ENCODE peak calls at places on chromosomes 11 and 22, in ten cellular contexts. One of them, this sample, is unnamed.

GRCh38 chr11:74462009-74462408 is 5.3 kb downstream of the KCNE3 start:
- DNase-seq in HCT116: no peak
- DNase-seq in prostate gland: no peak
- DNase-seq in endothelial cell of umbilical vein: no peak
- DNase-seq in breast epithelium: no peak
- DNase-seq in GM23338: peak
- DNase-seq in sigmoid colon: peak
- DNase-seq in HepG2: peak
- DNase-seq in spleen: peak
- DNase-seq in stomach: peak
- DNase-seq in this sample: peak

GRCh38 chr11:62566247-62566646 is 7.4 kb downstream of the EEF1G start:
- DNase-seq in sigmoid colon: no peak
- DNase-seq in endothelial cell of umbilical vein: no peak
- DNase-seq in HCT116: no peak
- DNase-seq in stomach: no peak
- DNase-seq in prostate gland: no peak
- DNase-seq in spleen: peak
- DNase-seq in breast epithelium: no peak
- DNase-seq in GM23338: no peak
- DNase-seq in HepG2: no peak
- DNase-seq in this sample: no peak

GRCh38 chr11:118666331-118666730 is 13.1 kb downstream of the TREH start:
- DNase-seq in breast epithelium: no peak
- DNase-seq in stomach: no peak
- DNase-seq in HCT116: no peak
- DNase-seq in sigmoid colon: no peak
- DNase-seq in spleen: no peak
- DNase-seq in GM23338: peak
- DNase-seq in prostate gland: no peak
- DNase-seq in HepG2: no peak
- DNase-seq in endothelial cell of umbilical vein: no peak
- DNase-seq in this sample: no peak

GRCh38 chr11:119897576-119897975 is 168.6 kb upstream of the NECTIN1 start:
- DNase-seq in stomach: no peak
- DNase-seq in GM23338: no peak
- DNase-seq in breast epithelium: no peak
- DNase-seq in prostate gland: no peak
- DNase-seq in HepG2: no peak
- DNase-seq in sigmoid colon: no peak
- DNase-seq in HCT116: no peak
- DNase-seq in endothelial cell of umbilical vein: no peak
- DNase-seq in spleen: peak
- DNase-seq in this sample: no peak

GRCh38 chr11:132334769-132335280 is 964.4 kb downstream of the NTM start:
- DNase-seq in HCT116: no peak
- DNase-seq in sigmoid colon: no peak
- DNase-seq in stomach: no peak
- DNase-seq in spleen: no peak
- DNase-seq in breast epithelium: no peak
- DNase-seq in prostate gland: no peak
- DNase-seq in endothelial cell of umbilical vein: no peak
- DNase-seq in GM23338: no peak
- DNase-seq in HepG2: no peak
- DNase-seq in this sample: no peak

GRCh38 chr11:34650528-34650927 is 29.6 kb downstream of the EHF start:
- DNase-seq in spleen: no peak
- DNase-seq in sigmoid colon: no peak
- DNase-seq in breast epithelium: no peak
- DNase-seq in GM23338: no peak
- DNase-seq in endothelial cell of umbilical vein: no peak
- DNase-seq in HepG2: no peak
- DNase-seq in prostate gland: no peak
- DNase-seq in HCT116: no peak
- DNase-seq in stomach: no peak
- DNase-seq in this sample: no peak

GRCh38 chr22:44392446-44392921 is 79.7 kb upstream of the SHISAL1 start:
- DNase-seq in stomach: no peak
- DNase-seq in endothelial cell of umbilical vein: no peak
- DNase-seq in prostate gland: no peak
- DNase-seq in sigmoid colon: peak
- DNase-seq in breast epithelium: peak
- DNase-seq in spleen: peak
- DNase-seq in HepG2: no peak
- DNase-seq in HCT116: no peak
- DNase-seq in GM23338: no peak
- DNase-seq in this sample: peak

GRCh38 chr11:62030071-62030684 is 62.7 kb upstream of the FTH1 start:
- DNase-seq in breast epithelium: no peak
- DNase-seq in GM23338: peak
- DNase-seq in prostate gland: no peak
- DNase-seq in HepG2: no peak
- DNase-seq in HCT116: no peak
- DNase-seq in sigmoid colon: no peak
- DNase-seq in endothelial cell of umbilical vein: no peak
- DNase-seq in spleen: no peak
- DNase-seq in stomach: no peak
- DNase-seq in this sample: no peak

GRCh38 chr11:10695821-10696220 is 2.3 kb upstream of the IRAG1 start:
- DNase-seq in HepG2: no peak
- DNase-seq in GM23338: no peak
- DNase-seq in endothelial cell of umbilical vein: no peak
- DNase-seq in HCT116: no peak
- DNase-seq in breast epithelium: no peak
- DNase-seq in sigmoid colon: no peak
- DNase-seq in spleen: no peak
- DNase-seq in stomach: no peak
- DNase-seq in prostate gland: no peak
- DNase-seq in this sample: no peak

GRCh38 chr11:110896358-110896757 is 184.1 kb upstream of the ARHGAP20 start:
- DNase-seq in HCT116: no peak
- DNase-seq in endothelial cell of umbilical vein: no peak
- DNase-seq in sigmoid colon: no peak
- DNase-seq in HepG2: no peak
- DNase-seq in breast epithelium: no peak
- DNase-seq in GM23338: no peak
- DNase-seq in spleen: no peak
- DNase-seq in prostate gland: no peak
- DNase-seq in stomach: no peak
- DNase-seq in this sample: no peak

GRCh38 chr11:110894224-110894623 is 182.0 kb upstream of the ARHGAP20 start:
- DNase-seq in prostate gland: no peak
- DNase-seq in endothelial cell of umbilical vein: no peak
- DNase-seq in HepG2: no peak
- DNase-seq in HCT116: no peak
- DNase-seq in GM23338: no peak
- DNase-seq in breast epithelium: no peak
- DNase-seq in stomach: no peak
- DNase-seq in sigmoid colon: no peak
- DNase-seq in spleen: no peak
- DNase-seq in this sample: no peak

GRCh38 chr11:110900426-110900825 is 188.2 kb upstream of the ARHGAP20 start:
- DNase-seq in stomach: no peak
- DNase-seq in GM23338: no peak
- DNase-seq in breast epithelium: no peak
- DNase-seq in prostate gland: no peak
- DNase-seq in endothelial cell of umbilical vein: no peak
- DNase-seq in spleen: no peak
- DNase-seq in sigmoid colon: no peak
- DNase-seq in HCT116: no peak
- DNase-seq in HepG2: no peak
- DNase-seq in this sample: no peak

GRCh38 chr11:110892741-110893285 is 180.6 kb upstream of the ARHGAP20 start:
- DNase-seq in GM23338: no peak
- DNase-seq in sigmoid colon: no peak
- DNase-seq in stomach: peak
- DNase-seq in HepG2: no peak
- DNase-seq in HCT116: no peak
- DNase-seq in breast epithelium: no peak
- DNase-seq in endothelial cell of umbilical vein: no peak
- DNase-seq in spleen: no peak
- DNase-seq in prostate gland: no peak
- DNase-seq in this sample: no peak

GRCh38 chr11:110897035-110897434 is 184.8 kb upstream of the ARHGAP20 start:
- DNase-seq in prostate gland: no peak
- DNase-seq in spleen: no peak
- DNase-seq in endothelial cell of umbilical vein: peak
- DNase-seq in stomach: no peak
- DNase-seq in HCT116: no peak
- DNase-seq in breast epithelium: no peak
- DNase-seq in GM23338: no peak
- DNase-seq in HepG2: no peak
- DNase-seq in sigmoid colon: no peak
- DNase-seq in this sample: no peak
- TF ChIP-seq POLR2AphosphoS5 in prostate gland: no peak
- TF ChIP-seq POLR2AphosphoS5 in spleen: no peak
- TF ChIP-seq POLR2AphosphoS5 in endothelial cell of umbilical vein: no peak
- TF ChIP-seq POLR2AphosphoS5 in stomach: no peak
- TF ChIP-seq POLR2AphosphoS5 in HCT116: no peak
- TF ChIP-seq POLR2AphosphoS5 in breast epithelium: no peak
- TF ChIP-seq POLR2AphosphoS5 in GM23338: no peak
- TF ChIP-seq POLR2AphosphoS5 in HepG2: no peak
- TF ChIP-seq POLR2AphosphoS5 in sigmoid colon: no peak
- TF ChIP-seq POLR2AphosphoS5 in this sample: no peak

GRCh38 chr11:67369801-67370284 is 3.6 kb downstream of the CLCF1 start:
- DNase-seq in sigmoid colon: peak
- DNase-seq in stomach: no peak
- DNase-seq in prostate gland: no peak
- DNase-seq in HCT116: no peak
- DNase-seq in spleen: no peak
- DNase-seq in breast epithelium: no peak
- DNase-seq in GM23338: no peak
- DNase-seq in HepG2: no peak
- DNase-seq in endothelial cell of umbilical vein: no peak
- DNase-seq in this sample: no peak

GRCh38 chr11:67372232-67372992 is 986 bp downstream of the CLCF1 start:
- DNase-seq in GM23338: peak
- DNase-seq in stomach: no peak
- DNase-seq in endothelial cell of umbilical vein: no peak
- DNase-seq in breast epithelium: no peak
- DNase-seq in HepG2: no peak
- DNase-seq in HCT116: no peak
- DNase-seq in prostate gland: no peak
- DNase-seq in sigmoid colon: peak
- DNase-seq in spleen: peak
- DNase-seq in this sample: no peak

GRCh38 chr11:67371549-67372231 is 1.7 kb downstream of the CLCF1 start:
- DNase-seq in stomach: peak
- DNase-seq in sigmoid colon: peak
- DNase-seq in GM23338: peak
- DNase-seq in HCT116: no peak
- DNase-seq in endothelial cell of umbilical vein: no peak
- DNase-seq in prostate gland: no peak
- DNase-seq in spleen: peak
- DNase-seq in HepG2: peak
- DNase-seq in breast epithelium: no peak
- DNase-seq in this sample: no peak

GRCh38 chr11:67370351-67371076 is 2.9 kb downstream of the CLCF1 start:
- DNase-seq in HCT116: no peak
- DNase-seq in stomach: no peak
- DNase-seq in HepG2: no peak
- DNase-seq in prostate gland: no peak
- DNase-seq in GM23338: no peak
- DNase-seq in spleen: no peak
- DNase-seq in breast epithelium: no peak
- DNase-seq in sigmoid colon: peak
- DNase-seq in endothelial cell of umbilical vein: no peak
- DNase-seq in this sample: no peak

GRCh38 chr11:67371199-67371548 is 2.2 kb downstream of the CLCF1 start:
- DNase-seq in spleen: no peak
- DNase-seq in prostate gland: no peak
- DNase-seq in HepG2: no peak
- DNase-seq in HCT116: no peak
- DNase-seq in breast epithelium: no peak
- DNase-seq in stomach: no peak
- DNase-seq in GM23338: no peak
- DNase-seq in sigmoid colon: no peak
- DNase-seq in endothelial cell of umbilical vein: no peak
- DNase-seq in this sample: no peak
- H3K4me3 ChIP-seq in spleen: peak
- H3K4me3 ChIP-seq in prostate gland: no peak
- H3K4me3 ChIP-seq in HepG2: no peak
- H3K4me3 ChIP-seq in HCT116: no peak
- H3K4me3 ChIP-seq in breast epithelium: no peak
- H3K4me3 ChIP-seq in stomach: no peak
- H3K4me3 ChIP-seq in GM23338: peak
- H3K4me3 ChIP-seq in sigmoid colon: no peak
- H3K4me3 ChIP-seq in endothelial cell of umbilical vein: no peak
- H3K4me3 ChIP-seq in this sample: peak

DNA sequence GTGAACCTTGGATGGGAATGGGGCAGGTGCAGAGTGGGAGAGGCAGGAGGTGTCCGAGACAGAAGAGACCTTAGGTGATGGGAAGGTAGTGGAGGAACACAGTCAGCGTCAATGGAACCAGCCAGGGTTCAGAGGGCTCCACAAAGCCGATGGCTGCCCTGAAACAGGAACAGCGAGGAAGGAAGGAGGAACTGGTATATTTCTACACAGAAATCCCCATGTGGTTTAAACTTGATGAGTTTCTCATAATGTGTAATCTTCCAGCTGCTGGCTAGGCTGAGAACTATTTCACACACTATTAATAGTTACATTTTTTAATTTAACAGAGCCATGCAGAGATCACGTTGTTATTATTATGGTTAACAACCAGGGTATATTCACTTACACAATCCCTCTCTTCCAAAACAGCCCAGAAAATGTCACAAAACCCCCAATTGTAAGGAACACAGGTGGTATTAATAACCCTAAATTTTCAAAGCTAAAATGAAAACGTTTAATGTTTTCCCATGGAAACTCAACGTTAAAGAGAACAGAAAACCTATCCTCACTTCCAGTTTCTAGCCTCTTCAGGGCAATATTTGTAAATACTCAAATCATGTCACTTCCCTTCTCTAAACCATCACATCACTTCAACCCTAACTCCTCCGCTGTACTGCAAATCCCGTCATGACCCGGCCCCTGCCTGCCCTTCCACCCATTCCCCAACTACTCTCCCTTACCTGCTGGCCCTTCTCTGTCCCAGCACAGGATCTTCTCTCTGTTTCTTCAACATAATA is 74.5 kb upstream of the ARFGAP3 start:
- DNase-seq in breast epithelium: no peak
- DNase-seq in sigmoid colon: no peak
- DNase-seq in stomach: no peak
- DNase-seq in prostate gland: no peak
- DNase-seq in HepG2: no peak
- DNase-seq in GM23338: no peak
- DNase-seq in endothelial cell of umbilical vein: no peak
- DNase-seq in spleen: peak
- DNase-seq in HCT116: no peak
- DNase-seq in this sample: no peak
- TF ChIP-seq POLR2AphosphoS5 in breast epithelium: no peak
- TF ChIP-seq POLR2AphosphoS5 in sigmoid colon: no peak
- TF ChIP-seq POLR2AphosphoS5 in stomach: peak
- TF ChIP-seq POLR2AphosphoS5 in prostate gland: no peak
- TF ChIP-seq POLR2AphosphoS5 in HepG2: no peak
- TF ChIP-seq POLR2AphosphoS5 in GM23338: no peak
- TF ChIP-seq POLR2AphosphoS5 in endothelial cell of umbilical vein: no peak
- TF ChIP-seq POLR2AphosphoS5 in spleen: no peak
- TF ChIP-seq POLR2AphosphoS5 in HCT116: no peak
- TF ChIP-seq POLR2AphosphoS5 in this sample: no peak

GRCh38 chr11:12678991-12679390 is 4.8 kb downstream of the TEAD1 start:
- DNase-seq in spleen: no peak
- DNase-seq in HCT116: no peak
- DNase-seq in prostate gland: no peak
- DNase-seq in GM23338: no peak
- DNase-seq in HepG2: no peak
- DNase-seq in endothelial cell of umbilical vein: no peak
- DNase-seq in stomach: no peak
- DNase-seq in sigmoid colon: no peak
- DNase-seq in breast epithelium: no peak
- DNase-seq in this sample: no peak
- H3K4me3 ChIP-seq in spleen: no peak
- H3K4me3 ChIP-seq in HCT116: no peak
- H3K4me3 ChIP-seq in prostate gland: no peak
- H3K4me3 ChIP-seq in GM23338: peak
- H3K4me3 ChIP-seq in HepG2: no peak
- H3K4me3 ChIP-seq in endothelial cell of umbilical vein: no peak
- H3K4me3 ChIP-seq in stomach: no peak
- H3K4me3 ChIP-seq in sigmoid colon: no peak
- H3K4me3 ChIP-seq in breast epithelium: no peak
- H3K4me3 ChIP-seq in this sample: no peak

This sample was measured in suprapubic skin.